ENCODE peak calls at places on chromosome 2, in eight cellular contexts. O is foreskin fibroblast; Y is keratinocyte; L is hepatocyte; Q is HFF-Myc; S is choroid plexus epithelial cell; V is CD8-positive, alpha-beta T cell; E is heart right ventricle. G is an unnamed sample.

GRCh38 chr2:88753833-88754584 is 62.5 kb downstream of the RPIA start:
- DNase-seq in S (peak), L (no peak), V (no peak), O (no peak), Y (no peak), Q (no peak), E (no peak), G (no peak)

GRCh38 chr2:239500915-239501630 is 100.3 kb upstream of the HDAC4 start:
- DNase-seq in Y (no peak), V (no peak), E (no peak), S (no peak), O (no peak), L (no peak), Q (no peak), G (no peak)

GRCh38 chr2:226791056-226791486 is 8.5 kb downstream of the IRS1 start:
- DNase-seq in E (peak), L (peak), Q (no peak), O (no peak), V (no peak), Y (no peak), S (peak), G (no peak)

GRCh38 chr2:28347596-28347995 is 45.1 kb upstream of the FOSL2 start:
- DNase-seq in V (no peak), Q (no peak), O (no peak), Y (no peak), S (no peak), L (no peak), E (no peak), G (no peak)

GRCh38 chr2:101199153-101199810 is 48.1 kb upstream of the TBC1D8 start:
- DNase-seq in S (peak), Q (no peak), L (no peak), V (no peak), E (no peak), Y (no peak), O (no peak), G (no peak)

GRCh38 chr2:11320698-11321492 is 23.5 kb downstream of the ROCK2 start:
- DNase-seq in E (no peak), O (no peak), S (peak), Q (no peak), L (no peak), Y (no peak), V (no peak), G (no peak)

GRCh38 chr2:11166476-11166875 is 11.2 kb downstream of the SLC66A3 start:
- DNase-seq in Q (no peak), L (no peak), V (no peak), O (no peak), E (no peak), Y (no peak), S (no peak), G (no peak)

GRCh38 chr2:38106420-38107182 is 30.6 kb upstream of the CYP1B1 start:
- DNase-seq in Q (peak), S (peak), L (peak), V (no peak), Y (no peak), O (peak), E (no peak), G (no peak)

GRCh38 chr2:132037527-132038178 is 124.1 kb downstream of the ANKRD30BL start:
- DNase-seq in Y (no peak), L (peak), O (no peak), E (peak), S (peak), Q (no peak), V (no peak), G (no peak)

GRCh38 chr2:173961346-173961705 is 3.8 kb downstream of the SP3 start:
- DNase-seq in L (no peak), Q (no peak), V (no peak), Y (no peak), E (no peak), S (no peak), O (no peak), G (no peak)

GRCh38 chr2:213251618-213252017 is 32.6 kb upstream of the SPAG16 start:
- DNase-seq in Q (peak), O (peak), E (no peak), V (no peak), Y (peak), S (peak), L (peak), G (peak)

GRCh38 chr2:112960230-112960825 is 17.5 kb upstream of the IL36G start:
- DNase-seq in E (no peak), S (no peak), V (no peak), L (no peak), Y (no peak), O (no peak), Q (no peak), G (no peak)

GRCh38 chr2:111900859-111901258 is 2.5 kb downstream of the MERTK start:
- DNase-seq in L (peak), V (no peak), S (peak), O (no peak), Q (no peak), E (no peak), Y (no peak), G (no peak)
- TF ChIP-seq CTCF in L (peak), V (no peak), S (peak), O (peak), Q (peak), E (peak), Y (no peak), G (peak)

GRCh38 chr2:75241696-75242095 is 42.4 kb upstream of the TACR1 start:
- DNase-seq in V (no peak), E (no peak), L (no peak), Q (no peak), O (peak), S (peak), Y (no peak), G (no peak)

GRCh38 chr2:75243219-75243618 is 43.9 kb upstream of the TACR1 start:
- DNase-seq in Y (no peak), O (no peak), S (no peak), L (no peak), V (no peak), Q (no peak), E (no peak), G (no peak)

GRCh38 chr2:75233965-75234364 is 34.6 kb upstream of the TACR1 start:
- DNase-seq in S (no peak), O (no peak), Q (no peak), V (no peak), Y (no peak), E (no peak), L (no peak), G (no peak)

GRCh38 chr2:75237296-75237695 is 38.0 kb upstream of the TACR1 start:
- DNase-seq in O (no peak), Y (no peak), L (no peak), V (no peak), Q (no peak), S (no peak), E (no peak), G (no peak)

GRCh38 chr2:75238670-75239330 is 39.5 kb upstream of the TACR1 start:
- DNase-seq in S (peak), Y (peak), E (no peak), O (peak), L (no peak), Q (no peak), V (no peak), G (peak)
- H3K4me3 ChIP-seq in S (no peak), Y (no peak), E (no peak), O (no peak), L (no peak), Q (no peak), V (no peak), G (no peak)

GRCh38 chr2:210195066-210195852 is 24.1 kb upstream of the KANSL1L start:
- DNase-seq in S (peak), Y (no peak), Q (peak), O (peak), E (no peak), L (peak), V (no peak), G (no peak)
- TF ChIP-seq CTCF in S (peak), Y (peak), Q (peak), O (peak), E (peak), L (peak), V (peak), G (peak)

GRCh38 chr2:70901235-70902066 is 34.2 kb upstream of the ATP6V1B1 start:
- DNase-seq in O (peak), L (peak), Y (no peak), E (peak), V (no peak), S (peak), Q (no peak), G (no peak)
- H3K4me3 ChIP-seq in O (peak), L (peak), Y (peak), E (peak), V (peak), S (peak), Q (peak), G (peak)

GRCh38 chr2:105403785-105404698 is 5.2 kb upstream of the FHL2 start:
- DNase-seq in O (peak), V (no peak), E (no peak), Y (peak), S (peak), Q (no peak), L (peak), G (peak)
- TF ChIP-seq CTCF in O (peak), V (no peak), E (no peak), Y (peak), S (peak), Q (peak), L (peak), G (peak)

DNA sequence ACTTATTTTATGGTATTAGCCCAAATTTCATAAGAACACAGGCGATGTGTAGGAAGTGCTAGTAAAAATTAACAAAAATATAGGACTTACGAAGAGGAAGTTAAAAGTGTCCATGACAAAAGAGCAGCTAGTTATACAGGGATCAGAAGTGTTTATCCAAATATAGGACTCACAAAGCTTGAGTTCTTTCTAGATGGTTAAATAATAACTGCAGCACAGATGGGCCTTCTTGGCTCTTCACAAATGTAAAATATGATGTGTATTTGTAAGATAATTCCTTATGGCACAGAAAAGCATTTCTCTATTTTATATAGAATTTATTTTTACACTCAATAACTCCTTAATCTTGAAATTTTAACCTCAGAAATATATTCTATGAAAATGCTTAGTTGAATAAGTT is 100.9 kb upstream of the SPHKAP start:
- DNase-seq in V (no peak), O (no peak), S (no peak), Q (no peak), Y (no peak), E (no peak), L (no peak), G (no peak)
- H3K4me3 ChIP-seq in V (no peak), O (no peak), S (no peak), Q (no peak), Y (no peak), E (no peak), L (no peak), G (no peak)

GRCh38 chr2:40403233-40403841 is 48.6 kb downstream of the SLC8A1 start:
- DNase-seq in Y (peak), S (peak), O (peak), V (no peak), Q (no peak), E (no peak), L (no peak), G (peak)

GRCh38 chr2:40401896-40402295 is 50.0 kb downstream of the SLC8A1 start:
- DNase-seq in O (peak), L (no peak), E (no peak), V (no peak), Y (peak), Q (peak), S (peak), G (peak)

GRCh38 chr2:40397720-40398119 is 54.2 kb downstream of the SLC8A1 start:
- DNase-seq in L (no peak), Y (no peak), S (no peak), E (no peak), Q (no peak), O (no peak), V (no peak), G (no peak)

GRCh38 chr2:40404500-40404899 is 47.4 kb downstream of the SLC8A1 start:
- DNase-seq in O (no peak), Y (no peak), V (no peak), Q (no peak), S (no peak), L (no peak), E (no peak), G (no peak)

GRCh38 chr2:40400336-40400953 is 51.4 kb downstream of the SLC8A1 start:
- DNase-seq in Q (no peak), L (no peak), V (no peak), S (no peak), O (no peak), E (no peak), Y (no peak), G (no peak)
- TF ChIP-seq CTCF in Q (no peak), L (no peak), V (no peak), S (no peak), O (no peak), E (no peak), Y (no peak), G (no peak)

DNA sequence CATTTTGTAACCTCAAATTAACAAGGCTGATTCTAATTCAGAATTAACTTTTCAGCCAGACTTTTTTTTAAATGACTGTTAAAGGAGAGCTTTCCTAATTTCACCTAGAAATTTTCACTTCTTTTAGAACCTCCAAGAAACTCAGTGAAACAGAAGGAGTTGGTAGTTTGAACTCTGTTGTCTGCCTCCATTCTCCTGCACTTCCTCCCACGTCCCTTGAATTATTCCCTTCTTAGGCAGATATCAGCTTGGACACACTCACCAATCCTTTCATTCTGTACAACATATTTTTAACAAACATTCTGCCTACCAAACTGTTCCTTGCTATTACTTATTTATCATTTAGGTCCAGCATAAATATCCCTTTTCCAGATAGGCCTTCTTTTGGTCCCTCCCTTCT is 79.3 kb downstream of the COX7A2L start:
- DNase-seq in L (no peak), O (no peak), V (no peak), Y (no peak), Q (no peak), S (no peak), E (no peak), G (no peak)
- H3K4me3 ChIP-seq in L (no peak), O (no peak), V (no peak), Y (no peak), Q (no peak), S (no peak), E (no peak), G (no peak)

GRCh38 chr2:179936654-179937053 is 70.4 kb downstream of the CWC22 start:
- DNase-seq in L (peak), Q (no peak), Y (peak), S (peak), O (no peak), V (no peak), E (no peak), G (no peak)
- TF ChIP-seq CTCF in L (peak), Q (peak), Y (peak), S (peak), O (peak), V (no peak), E (no peak), G (no peak)

G was measured in AG04449.